ENCODE peak calls at places on chromosomes 12 and 14, in seven cellular contexts. J, U, H, O, M, B and K are unnamed samples.
A peak's percentile ranks its signal among the peaks of the same experiment; 100 is the strongest.

GRCh38 chr12:27870939-27871338 is 90.9 kb upstream of the MANSC4 start:
- DNase-seq in J (no peak), U (no peak), H (peak; percentile 88), O (peak; percentile 76), M (peak; percentile 79), B (no peak), K (no peak)

GRCh38 chr14:101632520-101632919 is 71.2 kb downstream of the DIO3 start:
- DNase-seq in J (no peak), U (no peak), H (no peak), O (no peak), M (no peak), B (no peak), K (no peak)

GRCh38 chr14:33949051-33950037 is 1.5 kb downstream of the EGLN3 start:
- DNase-seq in J (no peak), U (no peak), H (no peak), O (no peak), M (no peak), B (no peak), K (no peak)

GRCh38 chr12:28933864-28934527 is 215.1 kb upstream of the FAR2 start:
- DNase-seq in J (no peak), U (no peak), H (peak; percentile 39), O (no peak), M (no peak), B (no peak), K (no peak)

GRCh38 chr12:21301-22189 is 45.0 kb upstream of the IQSEC3 start:
- DNase-seq in J (no peak), U (no peak), H (no peak), O (no peak), M (no peak), B (no peak), K (peak; percentile 27)

GRCh38 chr14:59507063-59507751 is 22.9 kb downstream of the JKAMP start:
- DNase-seq in J (peak; percentile 87), U (peak; percentile 80), H (peak; percentile 82), O (peak; percentile 66), M (peak; percentile 56), B (peak; percentile 8), K (peak; percentile 32)

GRCh38 chr12:113322353-113322752 is 12.6 kb downstream of the SLC8B1 start:
- DNase-seq in J (no peak), U (no peak), H (peak; percentile 87), O (peak; percentile 52), M (peak; percentile 50), B (no peak), K (no peak)

GRCh38 chr12:111446044-111446581 is 40.4 kb downstream of the SH2B3 start:
- DNase-seq in J (no peak), U (no peak), H (peak; percentile 78), O (peak; percentile 72), M (no peak), B (no peak), K (no peak)

GRCh38 chr14:56300495-56300894 is 182.3 kb downstream of the PELI2 start:
- DNase-seq in J (no peak), U (no peak), H (peak; percentile 74), O (peak; percentile 75), M (peak; percentile 47), B (no peak), K (no peak)

GRCh38 chr12:108568653-108569154 is 6.3 kb downstream of the ISCU start:
- DNase-seq in J (no peak), U (no peak), H (peak; percentile 25), O (no peak), M (no peak), B (no peak), K (no peak)

GRCh38 chr12:67714648-67715047 is 66.1 kb downstream of the DYRK2 start:
- DNase-seq in J (no peak), U (no peak), H (no peak), O (no peak), M (no peak), B (no peak), K (no peak)

GRCh38 chr12:125688223-125688622 is 623.0 kb downstream of the AACS start:
- DNase-seq in J (no peak), U (no peak), H (no peak), O (no peak), M (no peak), B (no peak), K (no peak)

GRCh38 chr12:991350-992278 is 591 bp downstream of the ERC1 start:
- DNase-seq in J (peak; percentile 72), U (no peak), H (peak; percentile 28), O (no peak), M (peak; percentile 46), B (peak; percentile 67), K (peak; percentile 21)

GRCh38 chr12:32039917-32040575 is 66.6 kb upstream of the BICD1 start:
- DNase-seq in J (no peak), U (no peak), H (no peak), O (peak; percentile 48), M (no peak), B (no peak), K (no peak)

GRCh38 chr12:46775796-46776195 is 50.0 kb downstream of the SLC38A4 start:
- DNase-seq in J (no peak), U (no peak), H (no peak), O (no peak), M (no peak), B (no peak), K (no peak)

GRCh38 chr12:51593539-51593938 is 2.5 kb downstream of the SCN8A start:
- DNase-seq in J (no peak), U (peak; percentile 67), H (peak; percentile 75), O (peak; percentile 77), M (peak; percentile 60), B (peak; percentile 2), K (no peak)

GRCh38 chr14:105748204-105748578 is 221.8 kb downstream of the TMEM121 start:
- DNase-seq in J (peak; percentile 94), U (no peak), H (no peak), O (no peak), M (no peak), B (no peak), K (no peak)

GRCh38 chr12:58309806-58310205 is 368.4 kb downstream of the ATP23 start:
- DNase-seq in J (no peak), U (no peak), H (peak; percentile 68), O (no peak), M (no peak), B (no peak), K (no peak)

GRCh38 chr12:45727994-45728624 is 1.4 kb upstream of the ARID2 start:
- DNase-seq in J (no peak), U (no peak), H (no peak), O (no peak), M (no peak), B (no peak), K (no peak)

GRCh38 chr12:113102811-113103210 is 32.8 kb downstream of the RASAL1 start:
- DNase-seq in J (no peak), U (no peak), H (no peak), O (no peak), M (no peak), B (no peak), K (no peak)